ENCODE peak calls at places on chromosome 1, in eight cellular contexts. One of them, this sample, is unnamed.

GRCh38 chr1:203796223-203796747 is 862 bp downstream of the ZBED6 start:
- DNase-seq in upper lobe of right lung: peak; percentile 66
- DNase-seq in neuronal stem cell: no peak
- DNase-seq in NCI-H1092 treated with DMSO at 0.1 percent for 48 hours: peak; percentile 48
- DNase-seq in skeletal muscle cell: no peak
- DNase-seq in cardiac fibroblast: peak; percentile 47
- DNase-seq in activated CD8-positive, alpha-beta memory T cell treated with anti-CD3 and anti-CD28 coated beads for 24 hours: no peak
- DNase-seq in SK-MEL-5: peak; percentile 48
- DNase-seq in this sample: no peak

GRCh38 chr1:200530551-200531261 is 89.8 kb downstream of the KIF14 start:
- DNase-seq in upper lobe of right lung: no peak
- DNase-seq in neuronal stem cell: no peak
- DNase-seq in NCI-H1092 treated with DMSO at 0.1 percent for 48 hours: no peak
- DNase-seq in skeletal muscle cell: no peak
- DNase-seq in cardiac fibroblast: no peak
- DNase-seq in activated CD8-positive, alpha-beta memory T cell treated with anti-CD3 and anti-CD28 coated beads for 24 hours: peak; percentile 64
- DNase-seq in SK-MEL-5: no peak
- DNase-seq in this sample: no peak

GRCh38 chr1:168180148-168180524 is 1.4 kb downstream of the TIPRL start:
- DNase-seq in upper lobe of right lung: no peak
- DNase-seq in neuronal stem cell: no peak
- DNase-seq in NCI-H1092 treated with DMSO at 0.1 percent for 48 hours: no peak
- DNase-seq in skeletal muscle cell: no peak
- DNase-seq in cardiac fibroblast: no peak
- DNase-seq in activated CD8-positive, alpha-beta memory T cell treated with anti-CD3 and anti-CD28 coated beads for 24 hours: no peak
- DNase-seq in SK-MEL-5: no peak
- DNase-seq in this sample: peak; percentile 5

GRCh38 chr1:32925360-32926142 is 24.4 kb upstream of the TMEM54 start:
- DNase-seq in upper lobe of right lung: no peak
- DNase-seq in neuronal stem cell: peak; percentile 30
- DNase-seq in NCI-H1092 treated with DMSO at 0.1 percent for 48 hours: peak; percentile 30
- DNase-seq in skeletal muscle cell: no peak
- DNase-seq in cardiac fibroblast: no peak
- DNase-seq in activated CD8-positive, alpha-beta memory T cell treated with anti-CD3 and anti-CD28 coated beads for 24 hours: no peak
- DNase-seq in SK-MEL-5: no peak
- DNase-seq in this sample: no peak

GRCh38 chr1:153547560-153548551 is 1.2 kb downstream of the S100A3 start:
- DNase-seq in upper lobe of right lung: peak; percentile 18
- DNase-seq in neuronal stem cell: no peak
- DNase-seq in NCI-H1092 treated with DMSO at 0.1 percent for 48 hours: no peak
- DNase-seq in skeletal muscle cell: no peak
- DNase-seq in cardiac fibroblast: no peak
- DNase-seq in activated CD8-positive, alpha-beta memory T cell treated with anti-CD3 and anti-CD28 coated beads for 24 hours: no peak
- DNase-seq in SK-MEL-5: no peak
- DNase-seq in this sample: no peak

GRCh38 chr1:163131981-163132380 is 62.8 kb downstream of the RGS4 start:
- DNase-seq in upper lobe of right lung: no peak
- DNase-seq in neuronal stem cell: no peak
- DNase-seq in NCI-H1092 treated with DMSO at 0.1 percent for 48 hours: no peak
- DNase-seq in skeletal muscle cell: no peak
- DNase-seq in cardiac fibroblast: no peak
- DNase-seq in activated CD8-positive, alpha-beta memory T cell treated with anti-CD3 and anti-CD28 coated beads for 24 hours: no peak
- DNase-seq in SK-MEL-5: no peak
- DNase-seq in this sample: no peak

GRCh38 chr1:39332291-39332690 is 127.8 kb downstream of the MACF1 start:
- DNase-seq in upper lobe of right lung: no peak
- DNase-seq in neuronal stem cell: no peak
- DNase-seq in NCI-H1092 treated with DMSO at 0.1 percent for 48 hours: no peak
- DNase-seq in skeletal muscle cell: no peak
- DNase-seq in cardiac fibroblast: peak; percentile 25
- DNase-seq in activated CD8-positive, alpha-beta memory T cell treated with anti-CD3 and anti-CD28 coated beads for 24 hours: no peak
- DNase-seq in SK-MEL-5: peak; percentile 21
- DNase-seq in this sample: no peak

GRCh38 chr1:5709976-5710375 is 282.2 kb downstream of the NPHP4 start:
- DNase-seq in upper lobe of right lung: no peak
- DNase-seq in neuronal stem cell: no peak
- DNase-seq in NCI-H1092 treated with DMSO at 0.1 percent for 48 hours: no peak
- DNase-seq in skeletal muscle cell: no peak
- DNase-seq in cardiac fibroblast: no peak
- DNase-seq in activated CD8-positive, alpha-beta memory T cell treated with anti-CD3 and anti-CD28 coated beads for 24 hours: no peak
- DNase-seq in SK-MEL-5: no peak
- DNase-seq in this sample: no peak

GRCh38 chr1:13812456-13813397 is 112.7 kb downstream of the PRDM2 start:
- DNase-seq in upper lobe of right lung: peak; percentile 32
- DNase-seq in neuronal stem cell: no peak
- DNase-seq in NCI-H1092 treated with DMSO at 0.1 percent for 48 hours: no peak
- DNase-seq in skeletal muscle cell: no peak
- DNase-seq in cardiac fibroblast: no peak
- DNase-seq in activated CD8-positive, alpha-beta memory T cell treated with anti-CD3 and anti-CD28 coated beads for 24 hours: no peak
- DNase-seq in SK-MEL-5: no peak
- DNase-seq in this sample: no peak

GRCh38 chr1:68111804-68112436 is 61.5 kb upstream of the DIRAS3 start:
- DNase-seq in upper lobe of right lung: no peak
- DNase-seq in neuronal stem cell: peak; percentile 36
- DNase-seq in NCI-H1092 treated with DMSO at 0.1 percent for 48 hours: peak; percentile 41
- DNase-seq in skeletal muscle cell: peak; percentile 72
- DNase-seq in cardiac fibroblast: peak; percentile 92
- DNase-seq in activated CD8-positive, alpha-beta memory T cell treated with anti-CD3 and anti-CD28 coated beads for 24 hours: no peak
- DNase-seq in SK-MEL-5: peak; percentile 84
- DNase-seq in this sample: peak; percentile 75

GRCh38 chr1:247337961-247338360 is 6.3 kb upstream of the ZNF496 start:
- DNase-seq in upper lobe of right lung: no peak
- DNase-seq in neuronal stem cell: no peak
- DNase-seq in NCI-H1092 treated with DMSO at 0.1 percent for 48 hours: no peak
- DNase-seq in skeletal muscle cell: no peak
- DNase-seq in cardiac fibroblast: no peak
- DNase-seq in activated CD8-positive, alpha-beta memory T cell treated with anti-CD3 and anti-CD28 coated beads for 24 hours: no peak
- DNase-seq in SK-MEL-5: no peak
- DNase-seq in this sample: no peak

GRCh38 chr1:153023109-153023508 is 7.9 kb upstream of the SPRR1B start:
- DNase-seq in upper lobe of right lung: no peak
- DNase-seq in neuronal stem cell: no peak
- DNase-seq in NCI-H1092 treated with DMSO at 0.1 percent for 48 hours: no peak
- DNase-seq in skeletal muscle cell: no peak
- DNase-seq in cardiac fibroblast: no peak
- DNase-seq in activated CD8-positive, alpha-beta memory T cell treated with anti-CD3 and anti-CD28 coated beads for 24 hours: no peak
- DNase-seq in SK-MEL-5: no peak
- DNase-seq in this sample: no peak

GRCh38 chr1:165069829-165070228 is 286.7 kb downstream of the LMX1A start:
- DNase-seq in upper lobe of right lung: no peak
- DNase-seq in neuronal stem cell: no peak
- DNase-seq in NCI-H1092 treated with DMSO at 0.1 percent for 48 hours: peak; percentile 42
- DNase-seq in skeletal muscle cell: no peak
- DNase-seq in cardiac fibroblast: no peak
- DNase-seq in activated CD8-positive, alpha-beta memory T cell treated with anti-CD3 and anti-CD28 coated beads for 24 hours: no peak
- DNase-seq in SK-MEL-5: no peak
- DNase-seq in this sample: no peak

GRCh38 chr1:19813651-19813960 is 1.5 kb downstream of the RNF186 start:
- DNase-seq in upper lobe of right lung: no peak
- DNase-seq in neuronal stem cell: no peak
- DNase-seq in NCI-H1092 treated with DMSO at 0.1 percent for 48 hours: no peak
- DNase-seq in skeletal muscle cell: no peak
- DNase-seq in cardiac fibroblast: no peak
- DNase-seq in activated CD8-positive, alpha-beta memory T cell treated with anti-CD3 and anti-CD28 coated beads for 24 hours: no peak
- DNase-seq in SK-MEL-5: no peak
- DNase-seq in this sample: no peak

GRCh38 chr1:48082271-48082925 is 85.2 kb upstream of the TRABD2B start:
- DNase-seq in upper lobe of right lung: no peak
- DNase-seq in neuronal stem cell: no peak
- DNase-seq in NCI-H1092 treated with DMSO at 0.1 percent for 48 hours: no peak
- DNase-seq in skeletal muscle cell: no peak
- DNase-seq in cardiac fibroblast: no peak
- DNase-seq in activated CD8-positive, alpha-beta memory T cell treated with anti-CD3 and anti-CD28 coated beads for 24 hours: no peak
- DNase-seq in SK-MEL-5: peak; percentile 47
- DNase-seq in this sample: peak; percentile 82

GRCh38 chr1:12028248-12028647 is 8.9 kb downstream of the MIIP start:
- DNase-seq in upper lobe of right lung: no peak
- DNase-seq in neuronal stem cell: no peak
- DNase-seq in NCI-H1092 treated with DMSO at 0.1 percent for 48 hours: no peak
- DNase-seq in skeletal muscle cell: no peak
- DNase-seq in cardiac fibroblast: no peak
- DNase-seq in activated CD8-positive, alpha-beta memory T cell treated with anti-CD3 and anti-CD28 coated beads for 24 hours: no peak
- DNase-seq in SK-MEL-5: no peak
- DNase-seq in this sample: no peak

GRCh38 chr1:238196516-238196915 is 305.8 kb upstream of the ZP4 start:
- DNase-seq in upper lobe of right lung: no peak
- DNase-seq in neuronal stem cell: no peak
- DNase-seq in NCI-H1092 treated with DMSO at 0.1 percent for 48 hours: no peak
- DNase-seq in skeletal muscle cell: no peak
- DNase-seq in cardiac fibroblast: no peak
- DNase-seq in activated CD8-positive, alpha-beta memory T cell treated with anti-CD3 and anti-CD28 coated beads for 24 hours: no peak
- DNase-seq in SK-MEL-5: no peak
- DNase-seq in this sample: no peak

GRCh38 chr1:240435996-240436566 is 175.9 kb downstream of the GREM2 start:
- DNase-seq in upper lobe of right lung: no peak
- DNase-seq in neuronal stem cell: no peak
- DNase-seq in NCI-H1092 treated with DMSO at 0.1 percent for 48 hours: no peak
- DNase-seq in skeletal muscle cell: no peak
- DNase-seq in cardiac fibroblast: no peak
- DNase-seq in activated CD8-positive, alpha-beta memory T cell treated with anti-CD3 and anti-CD28 coated beads for 24 hours: no peak
- DNase-seq in SK-MEL-5: no peak
- DNase-seq in this sample: no peak

GRCh38 chr1:229040630-229041358 is 230.1 kb upstream of the RAB4A start:
- DNase-seq in upper lobe of right lung: no peak
- DNase-seq in neuronal stem cell: no peak
- DNase-seq in NCI-H1092 treated with DMSO at 0.1 percent for 48 hours: no peak
- DNase-seq in skeletal muscle cell: no peak
- DNase-seq in cardiac fibroblast: no peak
- DNase-seq in activated CD8-positive, alpha-beta memory T cell treated with anti-CD3 and anti-CD28 coated beads for 24 hours: no peak
- DNase-seq in SK-MEL-5: no peak
- DNase-seq in this sample: no peak

GRCh38 chr1:153532769-153533599 is 2.8 kb downstream of the S100A6 start:
- DNase-seq in upper lobe of right lung: peak; percentile 93
- DNase-seq in neuronal stem cell: peak; percentile 94
- DNase-seq in NCI-H1092 treated with DMSO at 0.1 percent for 48 hours: peak; percentile 84
- DNase-seq in skeletal muscle cell: peak; percentile 56
- DNase-seq in cardiac fibroblast: peak; percentile 88
- DNase-seq in activated CD8-positive, alpha-beta memory T cell treated with anti-CD3 and anti-CD28 coated beads for 24 hours: peak; percentile 88
- DNase-seq in SK-MEL-5: peak; percentile 77
- DNase-seq in this sample: peak; percentile 56

GRCh38 chr1:35691080-35691479 is 27.6 kb downstream of the C1orf216 start:
- DNase-seq in upper lobe of right lung: no peak
- DNase-seq in neuronal stem cell: no peak
- DNase-seq in NCI-H1092 treated with DMSO at 0.1 percent for 48 hours: peak; percentile 64
- DNase-seq in skeletal muscle cell: no peak
- DNase-seq in cardiac fibroblast: no peak
- DNase-seq in activated CD8-positive, alpha-beta memory T cell treated with anti-CD3 and anti-CD28 coated beads for 24 hours: no peak
- DNase-seq in SK-MEL-5: no peak
- DNase-seq in this sample: no peak

GRCh38 chr1:240854367-240854766 is 242.4 kb upstream of the GREM2 start:
- DNase-seq in upper lobe of right lung: no peak
- DNase-seq in neuronal stem cell: no peak
- DNase-seq in NCI-H1092 treated with DMSO at 0.1 percent for 48 hours: no peak
- DNase-seq in skeletal muscle cell: peak; percentile 12
- DNase-seq in cardiac fibroblast: peak; percentile 59
- DNase-seq in activated CD8-positive, alpha-beta memory T cell treated with anti-CD3 and anti-CD28 coated beads for 24 hours: no peak
- DNase-seq in SK-MEL-5: peak; percentile 9
- DNase-seq in this sample: no peak

GRCh38 chr1:83882906-83883305 is 116.0 kb downstream of the TTLL7 start:
- DNase-seq in upper lobe of right lung: no peak
- DNase-seq in neuronal stem cell: no peak
- DNase-seq in NCI-H1092 treated with DMSO at 0.1 percent for 48 hours: peak; percentile 30
- DNase-seq in skeletal muscle cell: peak; percentile 83
- DNase-seq in cardiac fibroblast: peak; percentile 93
- DNase-seq in activated CD8-positive, alpha-beta memory T cell treated with anti-CD3 and anti-CD28 coated beads for 24 hours: no peak
- DNase-seq in SK-MEL-5: peak; percentile 68
- DNase-seq in this sample: peak; percentile 17

GRCh38 chr1:56548566-56548965 is 30.8 kb downstream of the PLPP3 start:
- DNase-seq in upper lobe of right lung: no peak
- DNase-seq in neuronal stem cell: no peak
- DNase-seq in NCI-H1092 treated with DMSO at 0.1 percent for 48 hours: no peak
- DNase-seq in skeletal muscle cell: no peak
- DNase-seq in cardiac fibroblast: no peak
- DNase-seq in activated CD8-positive, alpha-beta memory T cell treated with anti-CD3 and anti-CD28 coated beads for 24 hours: no peak
- DNase-seq in SK-MEL-5: no peak
- DNase-seq in this sample: no peak

This sample was measured in kidney glomerular epithelial cell.